ENCODE peak calls at places on chromosomes 2 and 18, in ten cellular contexts. S is anterior cingulate cortex; D is effector memory CD4-positive, alpha-beta T cell; X is NAMALWA; B is T-helper 22 cell; G is B cell; Z is stimulated activated CD4-positive, alpha-beta T cell treated with anti-CD3 and anti-CD28 coated beads, Interleukin-4, amount 100 ng/mL, for 4 hours; T is NCI-H1105 treated with DMSO at 0.1 percent for 48 hours; L is activated naive CD4-positive, alpha-beta T cell; Q is adrenal gland. C is an unnamed sample.
A peak's percentile ranks its signal among the peaks of the same experiment; 100 is the strongest.

GRCh38 chr2:30741576-30741975 is 65.7 kb downstream of the CAPN13 start:
- DNase-seq in S (no peak), D (no peak), X (no peak), B (no peak), G (peak; percentile 39), Z (no peak), T (no peak), L (no peak), Q (no peak), C (no peak)

GRCh38 chr2:98334439-98335078 is 11.7 kb upstream of the CNGA3 start:
- DNase-seq in S (peak; percentile 9), D (no peak), X (no peak), B (no peak), G (no peak), Z (no peak), T (peak; percentile 96), L (no peak), Q (no peak), C (no peak)

GRCh38 chr18:50183556-50183955 is 11.4 kb downstream of the MYO5B start:
- DNase-seq in S (no peak), D (no peak), X (no peak), B (no peak), G (no peak), Z (no peak), T (no peak), L (no peak), Q (no peak), C (no peak)

GRCh38 chr2:156526950-156527636 is 90.9 kb downstream of the GPD2 start:
- DNase-seq in S (no peak), D (no peak), X (peak; percentile 4), B (no peak), G (no peak), Z (no peak), T (no peak), L (no peak), Q (no peak), C (no peak)

GRCh38 chr2:40202798-40203400 is 249.0 kb downstream of the SLC8A1 start:
- DNase-seq in S (no peak), D (no peak), X (no peak), B (no peak), G (no peak), Z (no peak), T (no peak), L (no peak), Q (no peak), C (no peak)

GRCh38 chr2:36507408-36507812 is 90.6 kb downstream of the FEZ2 start:
- DNase-seq in S (peak; percentile 41), D (no peak), X (peak; percentile 59), B (no peak), G (no peak), Z (peak; percentile 9), T (peak; percentile 13), L (no peak), Q (no peak), C (no peak)

GRCh38 chr2:71787108-71787415 is 333.7 kb downstream of the DYSF start:
- DNase-seq in S (no peak), D (no peak), X (no peak), B (no peak), G (no peak), Z (no peak), T (no peak), L (no peak), Q (no peak), C (no peak)

GRCh38 chr2:24203787-24204150 is 28.9 kb downstream of the FAM228A start:
- DNase-seq in S (no peak), D (no peak), X (no peak), B (no peak), G (no peak), Z (no peak), T (no peak), L (no peak), Q (no peak), C (no peak)

C was measured in T follicular helper cell.